ENCODE peak calls at places on chromosomes 16 and 17, in ten cellular contexts. P, T, S, Y, A, F, B, H, J and V are unnamed samples.

GRCh38 chr17:80945736-80946135 is 45.9 kb upstream of the CHMP6 start:
- DNase-seq in P (no peak), T (no peak), S (no peak), Y (no peak), A (no peak), F (no peak), B (peak), H (peak), J (no peak), V (no peak)

GRCh38 chr17:66412857-66413563 is 110.6 kb downstream of the PRKCA start:
- DNase-seq in P (no peak), T (no peak), S (no peak), Y (no peak), A (no peak), F (no peak), B (no peak), H (no peak), J (no peak), V (no peak)

GRCh38 chr17:75341784-75342183 is 52.6 kb upstream of the SLC25A19 start:
- DNase-seq in P (no peak), T (no peak), S (no peak), Y (no peak), A (no peak), F (no peak), B (no peak), H (no peak), J (no peak), V (no peak)

GRCh38 chr16:69131167-69131748 is 1.1 kb downstream of the CHTF8 start:
- DNase-seq in P (no peak), T (no peak), S (no peak), Y (no peak), A (no peak), F (no peak), B (no peak), H (no peak), J (peak), V (no peak)

GRCh38 chr17:60506312-60506711 is 19.7 kb downstream of the APPBP2 start:
- DNase-seq in P (no peak), T (no peak), S (no peak), Y (no peak), A (no peak), F (no peak), B (no peak), H (no peak), J (peak), V (no peak)

GRCh38 chr16:19331794-19332193 is 46.3 kb downstream of the CLEC19A start:
- DNase-seq in P (no peak), T (no peak), S (no peak), Y (no peak), A (no peak), F (no peak), B (no peak), H (no peak), J (no peak), V (no peak)

GRCh38 chr17:75738218-75738802 is 17.1 kb downstream of the ITGB4 start:
- DNase-seq in P (no peak), T (peak), S (no peak), Y (no peak), A (no peak), F (no peak), B (no peak), H (no peak), J (peak), V (no peak)

GRCh38 chr16:89687092-89687940 is 827 bp downstream of the CDK10 start:
- DNase-seq in P (no peak), T (no peak), S (no peak), Y (no peak), A (no peak), F (no peak), B (no peak), H (no peak), J (peak), V (no peak)

GRCh38 chr16:590165-590874 is 454 bp downstream of the RAB40C start:
- DNase-seq in P (no peak), T (no peak), S (no peak), Y (no peak), A (no peak), F (no peak), B (no peak), H (peak), J (peak), V (no peak)

GRCh38 chr16:74825016-74825415 is 50.4 kb upstream of the FA2H start:
- DNase-seq in P (no peak), T (no peak), S (no peak), Y (peak), A (no peak), F (peak), B (no peak), H (no peak), J (no peak), V (no peak)

GRCh38 chr16:67935402-67936123 is 1.1 kb downstream of the PSMB10 start:
- DNase-seq in P (peak), T (peak), S (peak), Y (peak), A (peak), F (peak), B (peak), H (peak), J (peak), V (peak)
- TF ChIP-seq POLR2A in P (no peak), T (peak), S (peak), Y (peak), A (peak), F (peak), B (peak), H (peak), J (peak), V (peak)

DNA sequence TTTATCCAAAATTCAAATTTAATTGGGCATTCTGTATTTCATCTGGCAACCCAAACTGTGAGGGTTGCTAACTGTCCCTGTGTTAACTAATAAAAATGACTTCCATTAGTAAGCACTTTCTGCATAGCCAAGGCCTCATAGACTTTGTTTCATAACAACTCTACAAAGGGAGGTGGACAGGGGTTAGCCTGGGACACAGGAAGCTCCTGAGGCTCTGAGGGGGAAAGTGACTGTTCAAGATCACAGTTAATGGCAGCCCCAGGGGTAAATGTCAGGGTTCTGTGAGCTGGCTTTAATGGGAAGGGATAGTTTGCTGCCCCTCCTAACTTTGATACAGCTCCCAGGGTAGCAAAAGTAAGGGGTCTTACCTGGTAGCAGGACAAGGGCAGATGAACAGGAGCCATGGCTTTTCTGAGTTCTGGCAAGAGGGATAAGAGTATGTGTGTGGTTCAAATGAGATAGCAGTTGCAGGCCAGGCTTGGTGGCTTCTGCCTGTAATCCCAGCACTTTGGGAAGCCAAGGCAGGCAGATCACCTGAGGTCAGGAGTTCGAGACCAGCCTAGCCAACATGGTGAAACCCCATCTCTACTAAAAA is 2.2 kb downstream of the HEATR9 start:
- DNase-seq in P (no peak), T (no peak), S (no peak), Y (no peak), A (no peak), F (no peak), B (no peak), H (no peak), J (peak), V (no peak)
- TF ChIP-seq POLR2A in P (no peak), T (no peak), S (no peak), Y (no peak), A (no peak), F (no peak), B (no peak), H (no peak), J (no peak), V (no peak)

GRCh38 chr16:78212674-78213073 is 113.2 kb downstream of the WWOX start:
- DNase-seq in P (no peak), T (no peak), S (no peak), Y (no peak), A (no peak), F (no peak), B (no peak), H (no peak), J (no peak), V (no peak)
- TF ChIP-seq POLR2A in P (no peak), T (no peak), S (no peak), Y (no peak), A (no peak), F (no peak), B (no peak), H (no peak), J (no peak), V (no peak)

GRCh38 chr17:13230908-13231307 is 213.1 kb upstream of the ELAC2 start:
- DNase-seq in P (no peak), T (no peak), S (no peak), Y (no peak), A (no peak), F (no peak), B (no peak), H (no peak), J (no peak), V (no peak)
- TF ChIP-seq POLR2A in P (no peak), T (no peak), S (no peak), Y (no peak), A (no peak), F (no peak), B (no peak), H (no peak), J (no peak), V (no peak)

GRCh38 chr16:17885659-17886200 is 415.0 kb upstream of the XYLT1 start:
- DNase-seq in P (no peak), T (no peak), S (no peak), Y (no peak), A (no peak), F (no peak), B (no peak), H (no peak), J (no peak), V (no peak)

DNA sequence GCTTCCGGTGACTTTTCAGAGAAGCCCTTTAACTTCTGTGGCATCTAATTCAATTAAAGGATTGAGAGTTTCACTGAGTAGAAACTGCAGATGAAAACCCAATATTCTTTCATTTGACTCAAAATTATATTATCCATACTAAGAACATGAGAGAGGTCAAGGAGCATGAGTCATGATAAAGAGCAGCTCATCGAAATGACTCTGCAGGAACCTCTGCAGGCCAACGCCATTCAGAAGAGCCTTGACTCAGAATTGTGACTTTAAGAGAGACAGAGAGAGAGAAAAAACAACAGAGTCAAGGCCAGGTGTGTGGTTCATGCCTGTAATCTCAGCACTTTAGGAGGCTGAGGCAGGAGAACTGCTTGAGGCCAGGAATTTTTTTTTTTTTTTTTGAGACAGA is 417.2 kb upstream of the XYLT1 start:
- DNase-seq in P (no peak), T (no peak), S (no peak), Y (no peak), A (no peak), F (no peak), B (no peak), H (no peak), J (no peak), V (no peak)
- TF ChIP-seq POLR2A in P (no peak), T (no peak), S (no peak), Y (no peak), A (no peak), F (no peak), B (no peak), H (no peak), J (no peak), V (no peak)

GRCh38 chr16:31508706-31509523 is 724 bp upstream of the RUSF1 start:
- DNase-seq in P (no peak), T (no peak), S (no peak), Y (no peak), A (no peak), F (no peak), B (no peak), H (no peak), J (peak), V (no peak)

GRCh38 chr16:31505483-31505882 is 2.7 kb downstream of the RUSF1 start:
- DNase-seq in P (no peak), T (no peak), S (no peak), Y (no peak), A (no peak), F (no peak), B (no peak), H (no peak), J (no peak), V (no peak)

GRCh38 chr16:31504159-31504558 is 4.0 kb downstream of the RUSF1 start:
- DNase-seq in P (no peak), T (no peak), S (no peak), Y (no peak), A (no peak), F (no peak), B (no peak), H (no peak), J (no peak), V (no peak)

GRCh38 chr16:31507617-31507928 is 618 bp downstream of the RUSF1 start:
- DNase-seq in P (no peak), T (no peak), S (no peak), Y (no peak), A (no peak), F (no peak), B (no peak), H (no peak), J (no peak), V (no peak)

DNA sequence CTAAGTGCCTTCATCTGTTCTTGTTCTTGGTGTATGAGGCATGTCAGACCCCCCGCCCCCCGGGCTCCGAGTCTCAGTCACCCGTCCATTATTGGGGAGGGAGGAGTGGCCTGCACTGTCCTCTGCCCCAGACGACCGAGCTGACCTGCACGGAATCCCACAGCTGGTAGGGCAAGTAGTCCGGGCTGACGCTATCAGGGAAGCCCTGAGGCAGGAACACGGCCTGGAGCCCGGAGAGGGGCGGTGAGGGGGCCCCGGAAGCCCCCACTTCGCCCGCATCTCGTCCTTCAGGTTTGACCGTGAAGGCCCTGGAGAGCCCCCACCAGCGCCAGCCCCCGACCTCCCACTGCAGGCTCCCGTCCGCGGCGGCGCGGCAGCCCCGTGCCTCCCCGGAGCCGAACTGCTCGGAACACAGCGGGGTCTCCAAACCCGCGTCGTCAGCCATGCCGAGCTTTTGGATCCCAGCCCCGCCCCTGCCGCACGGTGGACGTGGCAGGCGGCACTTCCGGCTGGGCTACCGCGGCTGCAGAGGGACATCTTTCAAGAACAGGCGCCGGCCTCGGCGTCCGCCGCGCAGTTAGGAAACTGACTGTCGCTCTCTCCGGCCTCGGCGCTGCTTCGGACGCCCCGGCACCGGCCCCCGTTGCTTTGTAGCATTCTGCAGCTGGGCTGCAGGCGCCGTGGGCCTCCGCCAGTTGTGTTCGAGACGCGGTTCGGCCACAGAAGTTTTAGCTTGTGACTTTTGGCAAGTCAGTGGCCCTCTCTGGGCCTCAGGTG is at the start of gene RUSF1:
- DNase-seq in P (peak), T (peak), S (peak), Y (peak), A (peak), F (peak), B (peak), H (peak), J (peak), V (peak)
- TF ChIP-seq POLR2A in P (no peak), T (peak), S (peak), Y (peak), A (peak), F (peak), B (peak), H (peak), J (peak), V (peak)